ENCODE peak calls at places on chromosomes 5 and 9, in ten cellular contexts. I, D, M, K, R, C, O, J, F and Y are unnamed samples.

GRCh38 chr9:96500696-96501660 is 51.0 kb downstream of the HABP4 start:
- DNase-seq in C (no peak), D (peak), O (peak), J (peak), M (no peak), R (peak), F (no peak), I (no peak), K (no peak), Y (no peak)

GRCh38 chr5:6236858-6237481 is 141.4 kb downstream of the MED10 start:
- DNase-seq in C (no peak), D (no peak), M (no peak), I (no peak), J (no peak), F (no peak), K (no peak), O (no peak), R (no peak), Y (no peak)

GRCh38 chr9:136189394-136190236 is 15.3 kb downstream of the LHX3 start:
- DNase-seq in F (no peak), D (no peak), O (no peak), I (no peak), C (no peak), J (no peak), K (no peak), R (no peak), M (no peak), Y (no peak)

GRCh38 chr5:114210662-114211061 is 151.2 kb upstream of the KCNN2 start:
- DNase-seq in D (no peak), M (no peak), O (no peak), F (no peak), I (no peak), R (no peak), J (no peak), K (no peak), C (no peak), Y (no peak)

GRCh38 chr5:133895979-133896378 is 72.4 kb downstream of the C5orf15 start:
- DNase-seq in M (no peak), C (no peak), O (no peak), K (no peak), R (no peak), F (no peak), D (no peak), I (no peak), J (no peak), Y (no peak)

GRCh38 chr9:111040494-111040893 is 2.2 kb upstream of the LPAR1 start:
- DNase-seq in F (no peak), J (no peak), D (no peak), C (no peak), K (no peak), I (no peak), O (no peak), M (no peak), R (no peak), Y (no peak)

GRCh38 chr9:126773004-126773607 is 31.7 kb upstream of the ZBTB43 start:
- DNase-seq in J (peak), M (no peak), C (no peak), O (no peak), K (no peak), R (no peak), I (peak), D (no peak), F (no peak), Y (no peak)

GRCh38 chr9:137545123-137545522 is 5.1 kb downstream of the PNPLA7 start:
- DNase-seq in D (peak), I (no peak), M (no peak), F (no peak), J (peak), C (peak), K (no peak), R (peak), O (no peak), Y (no peak)

GRCh38 chr5:71907589-71908145 is 188.6 kb downstream of the CARTPT start:
- DNase-seq in F (no peak), I (no peak), O (no peak), M (no peak), R (no peak), D (no peak), K (no peak), J (no peak), C (no peak), Y (no peak)

GRCh38 chr5:63401434-63402046 is 560.7 kb downstream of the HTR1A start:
- DNase-seq in F (peak), C (peak), J (peak), M (peak), I (peak), K (peak), D (peak), R (peak), O (peak), Y (no peak)

GRCh38 chr5:142825378-142826089 is 55.4 kb downstream of the ARHGAP26 start:
- DNase-seq in K (peak), M (no peak), D (no peak), C (no peak), J (no peak), R (no peak), F (peak), I (no peak), O (no peak), Y (no peak)

GRCh38 chr5:42423285-42424152 is at the start of gene GHR:
- DNase-seq in K (peak), M (peak), J (peak), O (peak), D (peak), I (peak), C (peak), R (peak), F (peak), Y (peak)

GRCh38 chr5:671459-672328 is 21.5 kb downstream of the TPPP start:
- DNase-seq in K (peak), R (peak), F (peak), O (no peak), J (peak), I (peak), C (peak), M (peak), D (peak), Y (peak)
- H3K4me3 ChIP-seq in K (no peak), R (peak), F (peak), O (peak), J (peak), I (no peak), C (no peak), M (no peak), D (peak), Y (no peak)

DNA sequence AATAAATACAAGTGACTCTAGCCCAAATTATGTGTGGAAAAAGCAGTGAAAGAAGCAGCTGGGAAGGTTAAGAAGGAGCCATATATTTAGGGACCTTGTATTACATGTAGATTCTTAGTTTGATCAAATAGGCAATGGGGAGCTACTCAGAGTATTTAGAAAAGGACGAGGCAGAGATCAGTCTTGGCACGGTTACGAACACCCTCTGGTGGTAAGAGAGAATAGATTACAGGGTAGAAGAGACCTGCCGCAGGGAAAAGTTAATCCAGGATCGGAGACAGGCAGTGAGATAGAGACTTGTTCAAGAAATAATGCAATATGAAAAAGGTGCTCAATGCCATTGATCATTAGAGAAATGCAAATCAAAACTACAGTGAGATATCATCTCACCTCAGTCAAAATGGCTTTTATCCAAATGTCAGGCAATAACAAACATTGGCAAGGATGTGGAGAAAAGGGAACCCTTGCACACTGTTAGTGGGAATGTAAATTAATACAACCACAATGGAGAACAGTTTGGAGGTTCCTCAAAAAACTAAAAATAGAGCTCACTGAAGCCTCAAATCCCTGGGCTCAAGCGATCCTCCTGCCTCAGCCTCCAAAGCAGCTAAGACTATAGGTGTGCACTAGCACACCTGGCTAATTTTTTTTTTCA is 12.0 kb downstream of the INIP start:
- DNase-seq in M (peak), O (peak), R (peak), K (no peak), C (no peak), I (peak), D (peak), J (peak), F (no peak), Y (no peak)
- TF ChIP-seq CTCF in M (peak), O (peak), R (peak), K (peak), C (no peak), I (no peak), D (peak), J (peak), F (no peak), Y (peak)

GRCh38 chr9:4174781-4175180 is 125.1 kb downstream of the GLIS3 start:
- DNase-seq in J (no peak), C (no peak), M (peak), O (no peak), K (no peak), R (no peak), F (no peak), D (no peak), I (no peak), Y (no peak)
- H3K4me3 ChIP-seq in J (no peak), C (no peak), M (no peak), O (no peak), K (no peak), R (no peak), F (no peak), D (no peak), I (no peak), Y (no peak)

DNA sequence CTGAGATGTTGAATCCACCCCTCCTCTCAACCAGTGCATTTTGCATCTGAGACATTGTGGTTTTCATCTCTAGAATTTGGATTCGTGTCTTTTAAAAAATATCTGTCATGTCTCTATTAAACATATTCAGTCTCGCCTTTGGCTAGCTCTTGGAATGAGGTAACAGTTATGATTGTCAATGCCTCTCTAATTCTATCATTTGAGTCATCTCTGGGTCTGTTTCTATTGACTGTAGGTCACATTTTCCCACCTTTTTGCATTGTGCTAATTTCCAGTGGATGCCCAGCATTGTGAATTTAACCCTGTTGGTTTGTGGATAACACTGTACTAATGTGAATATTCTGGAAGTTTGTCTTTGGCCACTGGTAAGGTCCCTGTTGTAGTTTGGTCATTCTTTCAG is 8.4 kb upstream of the SLC6A3 start:
- DNase-seq in I (no peak), R (no peak), O (no peak), F (no peak), M (no peak), K (no peak), J (no peak), C (no peak), D (no peak), Y (no peak)
- TF ChIP-seq CTCF in I (no peak), R (no peak), O (no peak), F (no peak), M (no peak), K (no peak), J (no peak), C (no peak), D (no peak), Y (no peak)

GRCh38 chr9:133987946-133988665 is 4.0 kb downstream of the VAV2 start:
- DNase-seq in I (no peak), C (no peak), R (no peak), D (no peak), K (no peak), F (no peak), M (no peak), O (no peak), J (no peak), Y (no peak)

GRCh38 chr9:133987455-133987800 is 4.7 kb downstream of the VAV2 start:
- DNase-seq in O (no peak), K (no peak), J (no peak), I (no peak), C (no peak), F (no peak), R (no peak), M (no peak), D (no peak), Y (no peak)

GRCh38 chr9:133990366-133991210 is 1.5 kb downstream of the VAV2 start:
- DNase-seq in C (no peak), I (peak), F (peak), R (peak), J (peak), D (peak), M (peak), O (peak), K (peak), Y (peak)

GRCh38 chr9:133991211-133991921 is 758 bp downstream of the VAV2 start:
- DNase-seq in M (no peak), O (no peak), K (peak), D (no peak), J (no peak), I (peak), R (no peak), F (peak), C (no peak), Y (no peak)

DNA sequence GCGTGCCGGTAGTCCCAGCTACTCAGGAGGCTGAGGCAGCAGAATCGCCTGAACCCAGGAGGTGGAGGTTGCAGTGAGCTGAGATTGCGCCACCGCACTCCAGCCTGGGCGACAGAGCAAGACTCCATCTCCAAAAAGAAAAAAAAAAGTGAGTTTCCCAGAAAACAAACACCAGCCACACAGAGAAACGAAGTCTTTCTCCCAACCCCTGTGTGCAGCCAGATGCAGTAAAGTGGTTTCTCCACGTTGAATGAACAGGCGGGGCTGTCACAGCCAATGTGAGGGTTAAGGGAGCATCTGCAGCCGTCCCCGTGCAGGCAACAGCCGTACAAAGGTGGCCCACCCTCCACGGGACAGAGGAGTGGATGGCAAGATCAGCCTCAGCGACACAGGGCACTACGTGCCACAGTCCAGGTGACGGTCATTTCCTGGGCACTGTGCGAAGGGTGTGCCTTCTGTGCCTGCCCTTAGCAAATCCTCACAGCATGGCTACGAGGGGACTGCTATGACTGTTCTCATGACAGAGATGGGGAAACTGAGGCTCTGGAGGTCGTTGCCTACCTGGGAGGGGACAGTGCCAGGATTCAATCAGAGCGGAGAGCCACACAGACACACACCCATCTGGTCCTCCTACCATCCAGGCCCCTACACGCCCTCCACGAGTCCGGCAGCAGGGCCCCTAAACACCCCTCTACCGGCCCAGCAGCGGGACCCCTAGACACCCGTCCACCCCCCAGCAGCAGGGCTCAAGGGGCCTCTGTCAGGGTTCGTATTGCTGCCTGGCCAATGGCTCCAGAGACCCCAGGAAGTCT is 2.4 kb downstream of the VAV2 start:
- DNase-seq in M (no peak), O (no peak), C (no peak), K (no peak), D (no peak), J (no peak), R (no peak), F (no peak), I (no peak), Y (no peak)
- H3K4me3 ChIP-seq in M (no peak), O (peak), C (no peak), K (no peak), D (no peak), J (peak), R (no peak), F (no peak), I (no peak), Y (peak)

GRCh38 chr5:61416410-61416809 is 84.4 kb downstream of the ZSWIM6 start:
- DNase-seq in R (no peak), F (no peak), M (no peak), O (no peak), D (no peak), I (no peak), C (no peak), J (no peak), K (no peak), Y (no peak)
- TF ChIP-seq CTCF in R (no peak), F (no peak), M (no peak), O (no peak), D (no peak), I (no peak), C (no peak), J (no peak), K (no peak), Y (peak)

DNA sequence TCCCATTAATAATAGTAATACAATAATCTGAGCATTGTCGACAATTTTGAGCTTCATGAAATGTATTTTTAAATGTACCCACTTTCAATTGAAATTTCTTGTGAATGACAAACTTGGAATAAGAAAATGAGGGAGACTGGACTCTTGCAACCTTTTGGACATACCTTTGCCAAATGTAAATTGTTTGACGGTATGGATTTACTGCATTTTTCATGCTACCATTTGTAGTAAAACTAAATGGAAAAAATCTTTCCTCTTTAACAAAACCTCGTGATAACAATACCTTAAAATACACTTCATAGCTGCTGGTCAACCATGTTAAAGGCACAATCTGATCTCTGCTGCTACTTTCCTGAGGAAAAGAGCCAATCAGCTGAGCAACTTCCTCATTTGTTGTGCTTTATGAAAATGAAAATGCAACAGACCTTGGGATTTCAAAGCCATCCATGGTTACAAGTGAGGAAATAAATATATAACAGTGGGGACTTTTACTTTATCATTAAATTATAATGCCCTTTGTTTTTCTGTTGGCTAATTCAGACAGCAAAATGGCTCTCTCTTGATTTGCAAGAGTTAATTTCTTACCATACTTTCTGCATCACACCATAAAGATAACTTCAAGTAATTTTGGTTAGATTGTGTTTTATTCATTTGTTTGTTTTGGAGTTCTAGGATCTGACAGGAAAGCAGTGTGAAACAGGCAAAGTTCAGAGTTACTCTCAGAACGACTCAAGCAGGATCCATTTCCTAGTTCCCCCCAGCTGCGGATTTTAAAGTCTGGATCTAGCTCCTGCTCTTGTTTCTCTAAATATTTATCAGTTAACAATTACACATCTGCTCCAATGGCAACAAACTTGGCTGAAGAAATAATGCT is 1.1 kb downstream of the ALDH1A1 start:
- DNase-seq in M (no peak), R (no peak), K (no peak), J (no peak), O (no peak), I (peak), D (no peak), F (no peak), C (no peak), Y (no peak)
- H3K4me3 ChIP-seq in M (no peak), R (no peak), K (peak), J (no peak), O (no peak), I (no peak), D (no peak), F (no peak), C (no peak), Y (no peak)

DNA sequence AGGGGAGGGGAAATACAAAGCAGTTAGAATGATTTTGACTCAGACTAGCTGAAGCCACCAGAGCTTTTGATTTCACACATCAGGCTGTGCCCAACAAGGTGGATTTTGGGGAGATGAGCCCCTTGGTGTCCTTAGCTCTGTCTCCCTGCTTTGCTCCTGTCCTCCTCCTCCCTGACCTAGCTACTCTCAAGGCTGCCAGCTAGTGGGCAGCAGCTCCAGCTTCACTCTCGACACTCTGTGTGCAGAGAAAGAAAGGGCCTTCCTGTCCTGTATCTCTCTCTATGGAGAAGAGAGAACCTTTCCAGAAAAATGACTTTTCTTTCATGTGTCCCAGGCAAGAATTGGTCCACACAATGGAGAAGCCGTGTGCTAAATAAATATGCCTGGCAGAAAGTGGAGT is 446.2 kb downstream of the SEMA5A start:
- DNase-seq in J (no peak), K (no peak), D (no peak), O (no peak), R (no peak), M (no peak), F (no peak), I (no peak), C (no peak), Y (no peak)
- TF ChIP-seq CTCF in J (no peak), K (no peak), D (peak), O (no peak), R (no peak), M (no peak), F (no peak), I (no peak), C (no peak), Y (peak)

GRCh38 chr9:93306579-93307091 is 122.7 kb downstream of the WNK2 start:
- DNase-seq in D (no peak), C (no peak), K (no peak), I (no peak), M (peak), F (no peak), R (no peak), J (no peak), O (no peak), Y (no peak)

GRCh38 chr9:93304574-93305496 is 120.9 kb downstream of the WNK2 start:
- DNase-seq in D (peak), C (peak), I (peak), M (peak), K (peak), J (peak), R (peak), F (peak), O (peak), Y (no peak)

GRCh38 chr9:93303806-93304573 is 120.1 kb downstream of the WNK2 start:
- DNase-seq in J (no peak), F (no peak), O (no peak), C (no peak), I (no peak), R (no peak), M (no peak), K (no peak), D (no peak), Y (no peak)

GRCh38 chr9:93306081-93306480 is 122.1 kb downstream of the WNK2 start:
- DNase-seq in J (no peak), M (no peak), O (no peak), F (no peak), R (no peak), I (no peak), C (no peak), D (no peak), K (no peak), Y (no peak)

DNA sequence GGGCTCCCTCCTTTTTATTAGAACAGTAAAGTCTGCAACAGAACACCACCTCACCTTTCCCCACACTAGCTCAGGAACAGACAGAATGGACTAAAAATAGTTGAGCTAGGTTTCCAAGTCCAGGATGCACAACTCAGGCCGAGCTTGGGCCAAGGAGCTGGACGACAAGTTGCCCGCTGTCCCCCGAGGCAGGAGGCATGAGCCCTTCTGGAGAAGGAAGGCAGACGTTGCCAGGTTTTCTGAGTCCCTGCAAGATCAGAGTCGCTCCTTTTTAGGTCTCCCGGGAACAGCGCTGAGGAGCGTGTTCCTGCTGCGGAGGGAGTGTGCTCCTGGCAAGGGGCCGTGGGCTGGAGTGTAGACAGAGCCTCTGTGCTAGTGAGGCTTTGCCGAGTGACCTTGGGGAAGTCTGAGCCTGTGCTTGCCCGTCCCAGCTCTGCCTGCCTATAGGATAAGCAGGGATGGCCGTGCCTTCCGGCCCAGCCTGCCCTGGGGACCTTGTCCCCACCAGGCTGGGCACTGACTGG is 121.6 kb downstream of the WNK2 start:
- DNase-seq in O (no peak), J (no peak), C (no peak), I (no peak), M (no peak), K (no peak), D (no peak), R (no peak), F (no peak), Y (no peak)
- H3K4me3 ChIP-seq in O (no peak), J (no peak), C (no peak), I (no peak), M (no peak), K (no peak), D (no peak), R (no peak), F (no peak), Y (no peak)